ENCODE peak calls at places on chromosomes 13 and 19, in nine cellular contexts. B is IMR-90; O is PC-9; T is fibroblast of lung; P is H9; L is coronary artery; S is CD4-positive, alpha-beta T cell; N is endothelial cell; Z is astrocyte of the spinal cord. U is an unnamed sample.

GRCh38 chr13:76213423-76213904 is 577.3 kb downstream of the LMO7 start:
- DNase-seq in B (no peak), O (no peak), T (no peak), P (no peak), L (no peak), S (no peak), N (no peak), Z (no peak), U (no peak)

GRCh38 chr19:39296906-39297305 is 699 bp downstream of the IFNL1 start:
- DNase-seq in B (no peak), O (no peak), T (no peak), P (no peak), L (peak), S (no peak), N (no peak), Z (no peak), U (no peak)

GRCh38 chr13:43397110-43397509 is 373.7 kb downstream of the DNAJC15 start:
- DNase-seq in B (peak), O (no peak), T (peak), P (no peak), L (no peak), S (no peak), N (no peak), Z (peak), U (no peak)

GRCh38 chr19:3176715-3177501 is 1.7 kb upstream of the S1PR4 start:
- DNase-seq in B (peak), O (peak), T (peak), P (peak), L (no peak), S (peak), N (no peak), Z (peak), U (no peak)

GRCh38 chr19:29526730-29527499 is 1.1 kb downstream of the VSTM2B start:
- DNase-seq in B (no peak), O (no peak), T (no peak), P (peak), L (no peak), S (no peak), N (peak), Z (no peak), U (peak)

GRCh38 chr13:47178090-47178950 is 281.5 kb upstream of the HTR2A start:
- DNase-seq in B (no peak), O (no peak), T (peak), P (no peak), L (no peak), S (no peak), N (no peak), Z (no peak), U (no peak)

GRCh38 chr13:112877066-112877465 is 91.9 kb upstream of the MCF2L start:
- DNase-seq in B (no peak), O (no peak), T (no peak), P (no peak), L (no peak), S (no peak), N (no peak), Z (no peak), U (peak)

GRCh38 chr13:28568286-28568685 is 73.4 kb upstream of the FLT1 start:
- DNase-seq in B (peak), O (no peak), T (peak), P (no peak), L (no peak), S (no peak), N (no peak), Z (no peak), U (no peak)

GRCh38 chr13:80726895-80727294 is 386.0 kb upstream of the SPRY2 start:
- DNase-seq in B (no peak), O (no peak), T (no peak), P (no peak), L (no peak), S (no peak), N (no peak), Z (no peak), U (no peak)

GRCh38 chr13:28117689-28118377 is 17.5 kb upstream of the FLT3 start:
- DNase-seq in B (no peak), O (no peak), T (peak), P (peak), L (no peak), S (no peak), N (no peak), Z (no peak), U (no peak)

GRCh38 chr19:1189419-1189818 is 15.4 kb upstream of the SBNO2 start:
- DNase-seq in B (peak), O (peak), T (no peak), P (no peak), L (no peak), S (peak), N (no peak), Z (no peak), U (no peak)

GRCh38 chr13:111153977-111154332 is 38.8 kb downstream of the ARHGEF7 start:
- DNase-seq in B (no peak), O (peak), T (no peak), P (no peak), L (peak), S (peak), N (no peak), Z (no peak), U (no peak)
- TF ChIP-seq CTCF in B (no peak), O (peak), T (no peak), P (peak), L (no peak), S (peak), N (no peak), Z (no peak), U (no peak)

GRCh38 chr13:30581582-30581981 is 36.1 kb upstream of the USPL1 start:
- DNase-seq in B (peak), O (peak), T (peak), P (no peak), L (no peak), S (no peak), N (peak), Z (no peak), U (no peak)
- TF ChIP-seq CTCF in B (peak), O (peak), T (peak), P (peak), L (no peak), S (peak), N (no peak), Z (peak), U (no peak)

GRCh38 chr19:27821418-27822018 is 1391.4 kb downstream of the UQCRFS1 start:
- DNase-seq in B (no peak), O (no peak), T (no peak), P (no peak), L (no peak), S (no peak), N (no peak), Z (no peak), U (no peak)
- TF ChIP-seq CTCF in B (no peak), O (no peak), T (no peak), P (no peak), L (no peak), S (no peak), N (no peak), Z (no peak), U (no peak)

GRCh38 chr19:12648088-12648487 is 18.5 kb downstream of the MAN2B1 start:
- DNase-seq in B (no peak), O (no peak), T (no peak), P (peak), L (no peak), S (no peak), N (no peak), Z (no peak), U (no peak)
- TF ChIP-seq CTCF in B (no peak), O (no peak), T (peak), P (peak), L (no peak), S (no peak), N (no peak), Z (peak), U (no peak)

DNA sequence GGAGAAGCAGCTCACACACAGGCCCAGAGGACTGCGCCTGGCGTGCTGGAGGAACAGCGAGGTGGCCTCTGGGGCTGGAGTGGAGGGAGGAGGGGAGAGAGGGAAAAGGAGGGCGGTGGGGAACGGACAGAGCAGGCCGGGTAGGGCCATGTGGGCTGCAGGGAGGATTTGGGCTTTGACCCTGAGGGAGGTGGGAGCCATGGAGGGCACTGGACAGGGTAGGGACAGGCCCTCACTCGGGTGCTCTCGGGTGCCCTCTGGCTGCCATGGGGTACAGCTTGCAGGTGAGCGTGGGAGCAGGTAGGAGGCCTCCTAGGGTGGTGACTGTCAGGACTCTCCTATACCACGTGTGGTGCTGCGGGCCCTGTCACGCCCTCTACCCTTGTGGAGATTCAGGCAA is 22.8 kb downstream of the PLIN4 start:
- DNase-seq in B (no peak), O (no peak), T (no peak), P (peak), L (no peak), S (peak), N (no peak), Z (no peak), U (peak)
- TF ChIP-seq CTCF in B (peak), O (peak), T (no peak), P (peak), L (no peak), S (no peak), N (no peak), Z (peak), U (no peak)

GRCh38 chr19:49019242-49019932 is 2.5 kb upstream of the LHB start:
- DNase-seq in B (peak), O (peak), T (peak), P (peak), L (no peak), S (peak), N (peak), Z (no peak), U (peak)
- TF ChIP-seq CTCF in B (peak), O (no peak), T (peak), P (peak), L (no peak), S (no peak), N (no peak), Z (no peak), U (no peak)

DNA sequence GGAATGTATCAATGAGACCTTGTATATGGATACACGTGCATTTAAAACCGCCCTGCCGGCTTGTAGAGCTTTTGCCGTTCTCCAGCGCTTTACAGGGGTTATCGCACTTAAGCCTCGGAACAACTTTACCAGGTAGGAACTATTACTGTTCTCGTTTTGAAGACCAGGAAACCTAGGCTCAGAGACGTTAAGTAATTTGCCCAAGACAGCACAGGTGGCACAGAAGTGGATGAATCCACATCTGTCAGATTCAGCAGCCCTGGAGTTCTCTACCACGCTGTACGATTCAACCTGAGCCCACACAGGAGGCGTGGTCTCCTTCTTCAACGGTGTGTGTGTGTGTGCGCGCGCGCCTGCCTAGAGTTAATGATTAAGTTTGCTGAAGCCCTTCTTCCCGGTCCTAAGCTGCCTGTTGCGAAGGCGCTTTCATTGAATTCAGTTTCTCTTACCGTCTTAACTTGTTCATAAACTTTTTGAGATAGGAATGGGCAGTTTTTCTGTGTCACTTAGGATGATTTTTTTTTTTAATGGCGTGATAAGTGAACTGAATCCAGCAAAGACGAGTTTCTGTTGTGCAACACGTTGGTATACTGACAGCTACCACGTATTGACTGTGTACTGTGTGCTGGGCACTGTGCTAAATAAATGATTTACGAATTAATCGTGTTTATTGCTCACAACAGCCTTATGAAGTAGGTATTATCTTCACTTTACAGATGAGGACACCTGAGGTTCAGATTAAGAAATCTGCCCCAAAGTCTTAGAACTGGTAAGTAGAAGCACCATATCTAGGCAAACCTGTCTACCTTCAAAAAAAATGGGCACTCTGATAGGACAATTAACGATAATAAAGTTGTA is 67.4 kb downstream of the KCNRG start:
- DNase-seq in B (peak), O (peak), T (peak), P (peak), L (no peak), S (peak), N (peak), Z (peak), U (peak)
- TF ChIP-seq CTCF in B (no peak), O (no peak), T (no peak), P (no peak), L (no peak), S (no peak), N (no peak), Z (no peak), U (no peak)

DNA sequence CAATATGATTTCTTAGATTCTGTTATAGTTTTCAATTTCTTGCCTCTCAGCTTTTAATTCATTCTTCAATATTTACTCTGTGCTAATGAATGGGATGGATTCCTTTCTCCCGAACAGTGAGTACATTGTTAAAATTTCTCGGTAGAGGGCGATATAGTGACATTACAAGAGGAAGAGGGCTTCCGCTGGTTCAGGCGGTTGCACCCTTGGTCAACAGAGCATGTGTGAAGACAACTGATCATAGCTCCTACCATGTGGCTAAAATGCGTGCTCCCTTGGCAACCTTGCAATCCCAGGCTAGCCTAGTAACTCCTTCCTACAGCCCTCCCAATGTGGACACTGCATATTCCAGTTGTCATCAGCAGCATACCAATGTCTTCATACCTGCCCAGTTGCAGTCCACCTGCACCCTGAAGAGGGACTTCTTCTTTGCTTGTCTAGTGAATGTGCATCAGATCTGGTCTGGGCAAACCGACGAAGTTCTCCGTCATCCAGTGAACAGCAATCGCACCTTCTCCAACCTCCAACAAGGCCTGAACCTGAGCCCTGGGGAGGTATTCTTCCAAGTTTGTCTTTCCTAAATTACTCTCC is 653.0 kb upstream of the GPC6 start:
- DNase-seq in B (peak), O (no peak), T (peak), P (peak), L (no peak), S (no peak), N (peak), Z (peak), U (peak)
- TF ChIP-seq CTCF in B (peak), O (peak), T (peak), P (peak), L (no peak), S (no peak), N (peak), Z (peak), U (peak)

GRCh38 chr13:70622785-70623184 is 514.5 kb upstream of the KLHL1 start:
- DNase-seq in B (no peak), O (no peak), T (no peak), P (no peak), L (no peak), S (no peak), N (no peak), Z (no peak), U (no peak)

DNA sequence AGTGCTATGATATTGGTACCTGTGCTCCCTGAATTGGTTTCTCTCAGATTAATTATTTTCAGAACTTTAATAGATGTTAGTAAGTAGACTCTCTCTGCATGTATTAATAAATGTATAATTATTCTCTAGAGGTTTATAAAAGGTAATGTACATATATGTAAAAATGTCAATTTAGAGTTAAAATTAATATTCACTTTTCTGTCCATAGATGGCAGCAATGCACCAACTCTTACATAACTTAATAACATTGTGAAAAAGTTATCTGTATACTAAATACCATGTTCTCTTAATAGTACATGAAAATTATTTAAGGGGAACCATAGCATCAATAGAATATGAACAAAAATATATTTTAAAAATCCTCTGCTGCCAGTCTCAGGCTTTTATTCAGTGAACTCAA is 515.0 kb upstream of the KLHL1 start:
- DNase-seq in B (peak), O (no peak), T (peak), P (no peak), L (no peak), S (no peak), N (no peak), Z (peak), U (no peak)
- TF ChIP-seq CTCF in B (peak), O (peak), T (peak), P (peak), L (no peak), S (peak), N (peak), Z (peak), U (peak)

U was measured in glutamatergic neuron.